ENCODE peak calls at places on chromosomes 5 and 9, in six cellular contexts. H, D, Z, O, L and J are unnamed samples. For H3K4me1, the result is how much of the 10 kb centered on the place peaks cover.

GRCh38 chr5:137566118-137566541 is 67.0 kb upstream of the SPOCK1 start:
- DNase-seq in H (peak), D (no peak), Z (no peak), O (no peak), L (no peak), J (no peak)

GRCh38 chr9:93646640-93647178 is 70.3 kb downstream of the PHF2 start:
- DNase-seq in H (peak), D (no peak), Z (no peak), O (no peak), L (no peak), J (no peak)

GRCh38 chr9:80204054-80204453 is 632.3 kb downstream of the TLE4 start:
- DNase-seq in H (no peak), D (no peak), Z (no peak), O (no peak), L (no peak), J (no peak)

GRCh38 chr9:26947736-26948135 is 694 bp upstream of the PLAA start:
- DNase-seq in H (no peak), D (no peak), Z (no peak), O (no peak), L (no peak), J (no peak)

GRCh38 chr5:181233436-181234115 is 10.1 kb downstream of the RACK1 start:
- DNase-seq in H (no peak), D (no peak), Z (no peak), O (no peak), L (no peak), J (no peak)

GRCh38 chr5:52657231-52657645 is 130.5 kb upstream of the ITGA1 start:
- DNase-seq in H (no peak), D (no peak), Z (peak), O (peak), L (no peak), J (no peak)

GRCh38 chr5:3326569-3327232 is 268.9 kb upstream of the IRX1 start:
- DNase-seq in H (no peak), D (no peak), Z (no peak), O (no peak), L (no peak), J (no peak)

GRCh38 chr5:41068169-41068568 is 3.0 kb downstream of the MROH2B start:
- DNase-seq in H (peak), D (no peak), Z (no peak), O (peak), L (no peak), J (no peak)

GRCh38 chr9:16825364-16825763 is 45.1 kb downstream of the BNC2 start:
- DNase-seq in H (no peak), D (no peak), Z (no peak), O (no peak), L (no peak), J (no peak)
- H3K4me1 ChIP-seq in H (under half), D (under half), Z (under half), O (under half), L (under half), J (under half)

GRCh38 chr9:101398930-101399640 is 434 bp downstream of the ZNF189 start:
- DNase-seq in H (peak), D (no peak), Z (peak), O (peak), L (peak), J (no peak)
- H3K4me1 ChIP-seq in H (under half), D (half or more), Z (under half), O (under half), L (under half), J (under half)

DNA sequence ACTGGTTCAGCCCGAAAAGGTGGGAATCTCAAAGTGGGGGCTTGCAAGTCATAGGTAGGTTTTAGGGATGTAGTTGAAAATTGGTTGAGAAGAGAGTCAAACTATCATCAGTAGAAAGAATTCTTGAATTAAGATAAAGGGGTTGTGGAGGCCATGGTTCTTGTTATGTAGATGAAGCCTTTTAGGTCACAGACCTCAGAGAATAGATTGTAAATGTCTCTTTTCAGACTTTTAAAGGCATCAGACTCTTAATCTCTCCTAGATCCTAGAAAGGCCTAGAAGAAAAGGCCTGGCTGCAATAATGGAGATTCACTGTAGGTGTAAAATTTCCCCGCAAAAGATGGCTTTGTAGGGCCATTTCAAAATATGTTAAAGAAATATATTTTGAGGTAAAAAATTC is 96.4 kb downstream of the PSAT1 start:
- DNase-seq in H (no peak), D (no peak), Z (no peak), O (no peak), L (no peak), J (no peak)
- H3K4me1 ChIP-seq in H (under half), D (under half), Z (under half), O (under half), L (under half), J (under half)

DNA sequence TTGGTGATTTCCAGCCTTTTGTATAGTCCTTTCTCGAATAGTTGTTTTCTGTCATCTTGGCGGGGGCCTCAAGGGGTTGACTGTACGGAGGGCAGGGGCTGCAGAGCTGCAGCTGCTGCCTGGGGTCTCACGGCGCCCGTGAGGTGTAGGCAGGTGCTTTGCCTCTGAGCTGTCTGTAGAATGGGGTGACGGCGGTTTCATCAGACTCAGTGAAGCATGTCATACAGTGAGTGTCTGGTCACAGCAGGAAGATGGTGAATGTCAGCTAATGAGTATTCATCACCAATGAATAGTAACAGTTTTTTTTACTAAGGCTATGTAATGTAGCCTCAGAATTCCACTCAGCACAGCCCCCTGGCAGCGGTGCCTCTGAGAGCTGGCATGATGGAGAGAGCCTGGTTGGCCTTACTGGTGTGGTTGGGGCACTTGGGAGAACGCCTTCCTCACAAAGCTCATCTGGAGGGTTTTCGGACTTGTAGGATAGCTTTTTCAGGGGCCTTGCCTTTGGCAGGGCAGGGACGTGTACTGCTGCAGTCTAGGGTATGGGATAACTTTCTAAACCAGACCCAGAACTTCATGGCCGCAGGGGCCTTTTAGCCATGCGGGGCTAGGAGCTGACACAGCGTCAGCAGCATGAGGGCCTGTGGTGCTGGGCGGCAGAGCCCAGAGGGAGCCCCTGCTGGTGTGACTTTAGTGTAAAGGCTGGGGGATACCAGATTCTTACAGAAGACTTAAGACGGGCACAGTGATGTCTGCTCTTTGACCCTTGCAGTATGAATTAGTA is 15.0 kb downstream of the TENT4A start:
- DNase-seq in H (no peak), D (no peak), Z (no peak), O (no peak), L (no peak), J (no peak)
- H3K4me1 ChIP-seq in H (under half), D (half or more), Z (under half), O (under half), L (under half), J (under half)

GRCh38 chr5:131396015-131396414 is 132.2 kb downstream of the CDC42SE2 start:
- DNase-seq in H (no peak), D (no peak), Z (no peak), O (no peak), L (no peak), J (no peak)
- H3K4me1 ChIP-seq in H (under half), D (under half), Z (under half), O (under half), L (under half), J (under half)

GRCh38 chr5:126383246-126383645 is 40.0 kb upstream of the GRAMD2B start:
- DNase-seq in H (no peak), D (no peak), Z (no peak), O (no peak), L (no peak), J (no peak)

GRCh38 chr5:126383755-126384154 is 39.5 kb upstream of the GRAMD2B start:
- DNase-seq in H (no peak), D (no peak), Z (no peak), O (no peak), L (no peak), J (no peak)

GRCh38 chr5:126385509-126385908 is 37.7 kb upstream of the GRAMD2B start:
- DNase-seq in H (no peak), D (no peak), Z (no peak), O (no peak), L (no peak), J (no peak)

GRCh38 chr5:126386146-126386545 is 37.1 kb upstream of the GRAMD2B start:
- DNase-seq in H (no peak), D (no peak), Z (no peak), O (no peak), L (no peak), J (no peak)

DNA sequence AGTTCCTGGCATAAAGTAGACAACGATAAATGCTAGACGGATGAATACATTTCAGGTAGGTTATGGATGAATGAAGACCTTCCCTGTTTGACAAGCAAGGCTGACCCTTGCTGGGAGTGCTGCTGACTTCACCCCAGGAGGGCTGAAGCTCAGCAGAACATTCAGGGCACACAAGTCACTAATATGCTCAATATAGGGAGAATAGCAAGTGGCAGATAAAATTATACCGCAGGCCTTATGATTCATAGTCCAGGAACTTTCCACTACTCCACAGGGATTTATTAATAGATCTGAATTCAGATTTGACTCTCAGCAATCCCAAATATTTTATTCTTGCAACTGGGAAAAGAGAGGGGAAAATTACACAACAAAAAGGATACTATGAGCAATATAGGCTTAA is 38.2 kb upstream of the GRAMD2B start:
- DNase-seq in H (no peak), D (no peak), Z (no peak), O (no peak), L (no peak), J (no peak)
- H3K4me1 ChIP-seq in H (under half), D (under half), Z (under half), O (under half), L (under half), J (under half)

DNA sequence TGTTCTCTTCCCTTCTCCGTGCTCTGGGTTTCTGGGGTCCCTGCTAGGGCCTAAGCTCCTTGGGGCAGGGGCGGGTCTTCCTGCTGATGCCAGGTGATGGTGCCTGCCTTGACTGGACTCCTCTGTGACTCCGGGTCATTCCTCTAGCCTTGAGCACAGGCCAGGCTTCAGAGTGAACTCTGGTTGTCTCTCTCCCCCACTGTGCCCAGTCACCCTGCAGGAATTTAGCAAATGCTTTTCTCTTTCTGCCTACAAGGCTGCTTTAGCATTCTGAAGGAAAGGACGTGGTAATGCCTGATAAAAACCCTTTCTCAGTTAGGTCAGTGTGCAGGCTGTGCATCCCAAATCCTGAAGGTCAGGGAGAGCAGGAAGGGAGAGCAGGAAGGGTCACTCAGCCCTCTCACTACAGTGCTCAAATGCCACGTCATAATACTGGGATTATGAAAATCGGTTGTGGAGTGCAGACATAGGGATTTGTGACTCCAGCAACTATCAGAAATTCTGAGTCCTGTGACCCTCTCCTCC is 2.7 kb downstream of the CXCL14 start:
- DNase-seq in H (no peak), D (no peak), Z (no peak), O (no peak), L (no peak), J (no peak)
- H3K4me1 ChIP-seq in H (under half), D (under half), Z (under half), O (under half), L (under half), J (under half)

GRCh38 chr5:78754655-78755054 is 106.1 kb upstream of the LHFPL2 start:
- DNase-seq in H (no peak), D (no peak), Z (no peak), O (no peak), L (no peak), J (no peak)

GRCh38 chr5:78756853-78757252 is 108.3 kb upstream of the LHFPL2 start:
- DNase-seq in H (no peak), D (no peak), Z (no peak), O (no peak), L (no peak), J (no peak)

GRCh38 chr5:78755822-78756429 is 107.4 kb upstream of the LHFPL2 start:
- DNase-seq in H (no peak), D (no peak), Z (no peak), O (no peak), L (no peak), J (no peak)

GRCh38 chr5:78758169-78758839 is 109.7 kb upstream of the LHFPL2 start:
- DNase-seq in H (no peak), D (no peak), Z (peak), O (no peak), L (no peak), J (no peak)

GRCh38 chr5:78757269-78758053 is 108.9 kb upstream of the LHFPL2 start:
- DNase-seq in H (no peak), D (peak), Z (peak), O (no peak), L (no peak), J (no peak)
- H3K4me1 ChIP-seq in H (under half), D (under half), Z (under half), O (under half), L (under half), J (under half)

DNA sequence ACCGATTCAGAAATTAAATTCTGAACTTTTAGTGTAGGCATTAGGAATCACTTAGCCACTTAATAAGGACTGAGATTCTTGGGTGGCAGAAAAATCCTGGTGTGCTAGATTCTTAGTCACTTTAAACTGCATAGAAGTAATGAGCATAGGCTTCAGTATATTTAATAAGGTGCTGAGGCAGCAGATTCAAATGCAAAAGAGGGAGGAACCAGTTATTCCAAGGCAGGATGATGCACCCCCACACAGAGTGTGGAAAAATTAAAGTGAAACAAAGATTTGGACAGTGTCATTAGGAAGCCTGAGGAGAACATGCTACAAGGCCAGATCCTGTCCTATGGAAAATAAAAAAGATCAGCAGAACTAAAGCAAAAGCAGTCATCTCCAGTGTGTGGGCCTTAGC is 217.7 kb downstream of the PJA2 start:
- DNase-seq in H (no peak), D (no peak), Z (no peak), O (no peak), L (no peak), J (no peak)
- H3K4me1 ChIP-seq in H (under half), D (under half), Z (under half), O (under half), L (under half), J (under half)

DNA sequence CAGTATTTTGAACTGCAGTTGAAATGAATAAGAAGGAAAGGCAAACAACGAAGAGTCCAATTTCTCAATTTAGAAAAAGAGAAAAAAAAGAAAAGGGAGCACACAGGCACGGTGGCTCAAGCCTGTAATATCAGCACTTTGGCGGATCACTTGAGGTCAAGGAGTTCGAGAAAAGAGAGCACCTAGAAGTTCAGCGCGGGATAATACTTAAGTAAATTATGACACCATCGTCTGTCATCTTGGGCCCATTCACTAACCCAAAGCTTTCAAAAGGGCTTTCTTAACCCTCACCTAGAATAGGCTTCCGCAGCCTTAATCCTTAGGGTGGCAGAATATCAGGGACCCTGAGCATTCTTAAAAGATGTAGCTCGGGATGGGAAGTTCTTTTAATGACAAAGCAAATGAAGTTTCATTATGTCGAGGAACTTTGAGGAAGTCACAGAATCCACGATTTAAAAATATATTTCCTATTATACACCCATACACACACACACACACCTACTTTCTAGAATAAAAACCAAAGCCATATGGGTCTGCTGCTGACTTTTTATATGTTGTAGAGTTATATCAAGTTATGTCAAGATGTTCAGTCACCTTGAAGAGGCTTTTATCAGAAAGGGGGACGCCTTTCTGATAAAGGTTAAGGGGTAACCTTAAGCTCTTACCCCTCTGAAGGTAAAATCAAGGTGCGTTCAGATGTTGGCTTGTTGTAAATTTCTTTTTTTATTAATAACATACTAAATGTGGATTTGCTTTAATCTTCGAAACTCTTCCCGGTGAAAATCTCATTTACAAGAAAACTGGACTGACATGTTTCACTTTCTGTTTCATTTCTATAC is 602 bp upstream of the CD274 start:
- DNase-seq in H (no peak), D (no peak), Z (no peak), O (no peak), L (no peak), J (no peak)
- H3K4me1 ChIP-seq in H (under half), D (under half), Z (under half), O (under half), L (under half), J (under half)